ENCODE peak calls at places on chromosomes 5 and 9, in six cellular contexts. L, Y, U, S, E and R are unnamed samples.

GRCh38 chr9:75197521-75197920 is 109.2 kb downstream of the OSTF1 start:
- DNase-seq in E (no peak), L (peak), U (no peak), Y (no peak), S (no peak), R (no peak)

GRCh38 chr9:126442636-126443035 is 116.0 kb downstream of the MVB12B start:
- DNase-seq in U (no peak), Y (no peak), S (no peak), L (no peak), E (no peak), R (no peak)

GRCh38 chr9:87290241-87290700 is 207.4 kb upstream of the DAPK1 start:
- DNase-seq in U (no peak), Y (no peak), E (no peak), L (no peak), S (no peak), R (no peak)

GRCh38 chr9:127131871-127132270 is 9.4 kb upstream of the ANGPTL2 start:
- DNase-seq in U (no peak), Y (no peak), E (no peak), S (no peak), L (no peak), R (no peak)

GRCh38 chr9:87725900-87726709 is at the start of gene CTSL:
- DNase-seq in Y (no peak), E (peak), S (peak), U (peak), L (peak), R (peak)

GRCh38 chr5:76041863-76042262 is 41.3 kb upstream of the SV2C start:
- DNase-seq in U (no peak), E (no peak), L (no peak), Y (no peak), S (no peak), R (peak)

GRCh38 chr9:134059661-134060395 is 8.0 kb downstream of the BRD3 start:
- DNase-seq in U (no peak), S (no peak), E (no peak), Y (peak), L (no peak), R (peak)

GRCh38 chr5:154465169-154465568 is 12.9 kb downstream of the HAND1 start:
- DNase-seq in Y (no peak), S (peak), L (no peak), E (no peak), U (no peak), R (peak)

GRCh38 chr9:34413229-34413852 is 36.6 kb upstream of the MYORG start:
- DNase-seq in L (peak), U (peak), Y (no peak), S (peak), E (peak), R (peak)

GRCh38 chr5:143402464-143403356 is 776 bp downstream of the NR3C1 start:
- DNase-seq in E (peak), Y (no peak), S (peak), U (no peak), L (peak), R (peak)

GRCh38 chr5:158119852-158120708 is 261.1 kb upstream of the CLINT1 start:
- DNase-seq in L (peak), U (no peak), Y (no peak), E (no peak), S (no peak), R (no peak)

GRCh38 chr9:37178742-37179141 is 58.4 kb downstream of the ZCCHC7 start:
- DNase-seq in S (no peak), U (no peak), E (no peak), L (no peak), Y (no peak), R (no peak)

GRCh38 chr9:37179576-37179975 is 59.2 kb downstream of the ZCCHC7 start:
- DNase-seq in E (no peak), Y (no peak), S (no peak), L (no peak), U (no peak), R (no peak)

GRCh38 chr9:37182718-37183117 is 62.3 kb downstream of the ZCCHC7 start:
- DNase-seq in L (no peak), U (no peak), E (no peak), S (no peak), Y (no peak), R (no peak)

GRCh38 chr9:37184905-37185867 is 64.8 kb downstream of the ZCCHC7 start:
- DNase-seq in L (no peak), E (no peak), U (no peak), Y (no peak), S (no peak), R (no peak)

DNA sequence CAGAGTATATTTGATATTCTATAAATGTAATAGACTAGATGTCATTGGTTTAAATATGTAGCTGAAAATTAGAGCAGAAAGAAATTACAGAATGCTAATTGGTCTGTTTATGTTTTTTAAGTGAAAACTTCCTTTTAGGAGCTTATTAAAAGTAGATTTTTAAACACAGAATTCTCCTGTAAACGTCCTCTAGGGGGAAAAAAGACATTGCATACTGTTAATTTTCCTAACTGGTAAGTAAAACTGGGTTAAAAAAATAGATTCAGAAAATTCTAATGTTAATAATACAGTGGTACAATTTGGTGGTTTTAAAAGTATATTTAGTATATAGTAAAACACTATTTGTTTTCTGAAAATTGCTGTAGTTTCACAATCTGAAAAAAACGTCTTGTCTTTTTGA is 59.8 kb downstream of the ZCCHC7 start:
- DNase-seq in L (no peak), U (no peak), Y (no peak), S (no peak), E (no peak), R (no peak)
- TF ChIP-seq MYC in L (no peak), U (no peak), Y (no peak), S (no peak), E (no peak), R (no peak)

GRCh38 chr5:177301503-177302165 is 1.9 kb downstream of the RAB24 start:
- DNase-seq in Y (no peak), S (no peak), U (no peak), L (no peak), E (no peak), R (no peak)
- H3K4me3 ChIP-seq in Y (peak), S (no peak), U (no peak), L (no peak), E (peak), R (peak)

GRCh38 chr9:21789541-21790037 is 12.8 kb upstream of the MTAP start:
- DNase-seq in S (peak), E (no peak), Y (peak), L (peak), U (peak), R (no peak)
- TF ChIP-seq MYC in S (no peak), E (no peak), Y (no peak), L (no peak), U (peak), R (no peak)

GRCh38 chr9:89543621-89544279 is 45.8 kb upstream of the SEMA4D start:
- DNase-seq in L (no peak), S (no peak), U (no peak), Y (no peak), E (no peak), R (no peak)
- H3K4me3 ChIP-seq in L (no peak), S (no peak), U (no peak), Y (no peak), E (no peak), R (no peak)

DNA sequence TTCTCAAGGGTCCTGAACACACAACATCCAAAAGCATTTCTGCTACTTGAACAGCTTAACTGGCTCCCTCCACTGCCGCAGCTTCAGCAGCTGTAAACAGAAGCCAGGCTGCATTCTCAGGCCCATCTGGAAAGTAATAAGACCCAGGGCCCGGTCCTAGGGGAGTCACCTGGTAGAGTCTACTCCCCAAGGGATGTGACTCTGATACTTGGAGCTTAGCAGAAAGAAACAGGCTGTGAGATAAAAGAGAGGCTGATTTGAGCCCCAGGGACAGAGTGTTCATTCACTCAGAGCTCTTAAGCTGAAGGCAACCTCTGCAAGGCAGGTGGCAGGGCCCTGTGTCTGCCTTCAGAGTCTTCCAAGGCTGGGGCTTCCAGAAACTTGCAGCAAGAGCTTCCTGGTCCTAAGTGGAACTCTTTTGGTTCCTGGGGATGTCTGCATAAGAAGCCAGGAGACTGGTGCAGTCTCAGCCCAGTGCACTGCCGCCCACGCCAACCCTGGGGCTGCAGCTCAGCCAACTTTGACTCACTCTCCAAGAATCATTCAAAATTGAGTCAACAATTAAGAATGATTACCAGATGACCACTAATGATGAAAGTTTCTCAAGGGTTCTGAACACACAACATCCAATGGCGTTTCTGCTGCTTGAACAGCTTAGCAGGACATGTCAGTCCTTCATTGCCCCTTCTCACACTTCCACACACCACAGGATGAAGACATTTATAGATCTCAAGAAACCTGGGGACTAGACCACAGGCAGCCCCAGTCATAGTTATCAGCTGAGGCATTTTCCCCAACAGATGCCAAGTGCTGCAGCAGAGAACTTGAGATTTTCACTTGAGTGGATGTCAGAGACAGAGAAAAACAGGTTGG is 356.5 kb downstream of the SPOCK1 start:
- DNase-seq in Y (peak), U (no peak), S (no peak), L (no peak), E (no peak), R (no peak)
- TF ChIP-seq MYC in Y (no peak), U (no peak), S (no peak), L (no peak), E (no peak), R (no peak)

DNA sequence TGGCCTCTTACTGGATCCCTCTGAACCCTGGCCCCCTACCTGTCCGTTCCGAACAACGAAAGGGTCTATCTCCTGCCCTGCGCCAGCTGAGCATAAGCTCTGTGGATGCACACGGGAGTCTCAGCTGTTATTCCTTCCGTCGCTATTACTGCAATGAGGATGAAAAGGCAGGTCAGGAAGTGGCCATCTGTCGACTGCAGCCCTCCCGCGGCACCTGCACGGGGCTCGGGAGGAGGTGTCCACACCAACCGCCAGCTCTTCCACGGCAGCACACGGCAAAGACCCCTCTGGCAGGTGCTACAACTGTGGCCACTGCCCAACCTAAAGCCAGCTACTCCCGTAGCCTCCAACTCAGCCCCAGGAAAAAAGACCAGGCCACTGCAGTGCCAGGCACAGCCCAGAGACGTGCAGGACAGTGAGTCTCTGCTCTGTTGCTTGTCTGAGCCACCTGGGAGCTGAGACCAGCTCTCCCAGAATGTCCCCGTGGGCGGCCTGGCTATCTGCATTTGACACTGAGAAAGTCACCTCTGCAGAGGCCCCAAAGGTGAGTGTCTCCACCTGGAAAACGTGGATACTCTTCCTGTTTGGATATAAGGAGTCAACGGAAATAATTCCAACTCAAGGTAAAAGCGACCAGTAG is 19.1 kb downstream of the CAMSAP1 start:
- DNase-seq in L (no peak), E (no peak), Y (no peak), U (no peak), S (no peak), R (no peak)
- H3K4me3 ChIP-seq in L (no peak), E (no peak), Y (peak), U (no peak), S (no peak), R (peak)

DNA sequence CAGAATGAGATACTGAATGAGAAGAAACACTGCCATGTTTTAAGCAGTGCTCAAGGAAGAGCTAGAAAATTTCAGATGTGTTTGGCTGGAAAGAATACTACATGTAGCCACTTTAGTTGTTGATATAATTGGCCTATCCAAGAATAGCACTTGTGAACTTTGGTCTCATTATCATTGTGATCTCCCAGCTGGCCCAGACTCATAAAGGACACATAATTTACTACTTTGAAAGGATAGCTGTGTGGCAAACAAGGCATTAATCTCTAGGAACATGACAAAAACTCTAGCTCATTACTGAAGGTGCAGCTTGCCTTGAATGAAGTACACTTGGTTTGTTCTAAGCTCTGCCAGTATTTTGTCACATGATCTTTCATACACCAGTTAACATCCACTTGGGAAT is 356.3 kb downstream of the CSNK1G3 start:
- DNase-seq in L (no peak), U (no peak), S (no peak), Y (no peak), E (no peak), R (no peak)
- TF ChIP-seq MYC in L (no peak), U (no peak), S (no peak), Y (no peak), E (no peak), R (no peak)

GRCh38 chr5:113271015-113271414 is 163.8 kb downstream of the TSSK1B start:
- DNase-seq in S (no peak), U (no peak), Y (no peak), L (peak), E (no peak), R (no peak)
- H3K4me3 ChIP-seq in S (no peak), U (no peak), Y (no peak), L (no peak), E (no peak), R (no peak)

GRCh38 chr9:129143461-129143927 is 32.3 kb downstream of the PTPA start:
- DNase-seq in Y (no peak), L (peak), E (peak), S (peak), U (no peak), R (no peak)
- TF ChIP-seq MYC in Y (no peak), L (no peak), E (no peak), S (no peak), U (no peak), R (no peak)